ENCODE peak calls at places on chromosomes 3 and 15, in nine cellular contexts. N is breast epithelium, V is aorta, R is trophoblast cell, I is heart left ventricle, S is GM23248, L is suprapubic skin, U is tibial nerve, F is SJSA1. E is an unnamed sample.
A peak's percentile ranks its signal among the peaks of the same experiment; 100 is the strongest.

GRCh38 chr3:67384790-67385397 is 269.5 kb downstream of the SUCLG2 start:
- DNase-seq in L (no peak), S (peak; percentile 52), U (no peak), V (no peak), N (no peak), F (no peak), I (peak; percentile 44), R (peak; percentile 46), E (no peak)

GRCh38 chr3:109731639-109732473 is 394.5 kb upstream of the DPPA4 start:
- DNase-seq in L (no peak), U (peak; percentile 84), R (peak; percentile 42), I (no peak), N (no peak), S (peak; percentile 65), F (no peak), V (no peak), E (no peak)

GRCh38 chr15:70787001-70787400 is 23.6 kb upstream of the UACA start:
- DNase-seq in F (no peak), I (no peak), V (no peak), U (no peak), R (no peak), N (no peak), S (no peak), L (no peak), E (no peak)

GRCh38 chr3:123739754-123740153 is 144.4 kb downstream of the MYLK start:
- DNase-seq in F (peak; percentile 55), V (no peak), S (peak; percentile 89), R (no peak), I (no peak), L (no peak), U (no peak), N (no peak), E (no peak)

GRCh38 chr15:94631608-94632007 is 400.2 kb downstream of the MCTP2 start:
- DNase-seq in V (no peak), R (no peak), U (no peak), F (no peak), I (no peak), N (no peak), L (no peak), S (no peak), E (no peak)

GRCh38 chr3:186110975-186111974 is 2.4 kb upstream of the ETV5 start:
- DNase-seq in S (no peak), L (no peak), N (no peak), R (no peak), U (no peak), V (peak; percentile 62), I (peak; percentile 31), F (no peak), E (no peak)

GRCh38 chr15:61205427-61205826 is 23.7 kb downstream of the RORA start:
- DNase-seq in R (no peak), L (no peak), V (no peak), S (peak; percentile 62), I (no peak), U (no peak), N (no peak), F (no peak), E (no peak)

GRCh38 chr3:130539005-130539404 is 22.0 kb downstream of the COL6A6 start:
- DNase-seq in V (no peak), L (no peak), I (no peak), F (no peak), R (peak; percentile 38), U (peak; percentile 13), N (no peak), S (peak; percentile 63), E (no peak)

GRCh38 chr3:187491371-187491770 is 123.2 kb downstream of the RTP4 start:
- DNase-seq in U (no peak), V (no peak), R (no peak), L (no peak), F (no peak), N (no peak), I (no peak), S (no peak), E (no peak)

GRCh38 chr15:62895905-62896316 is 146.6 kb upstream of the TPM1 start:
- DNase-seq in F (no peak), N (no peak), L (no peak), U (no peak), V (no peak), R (no peak), S (peak; percentile 80), I (no peak), E (no peak)

GRCh38 chr3:100396967-100397366 is 3.9 kb downstream of the TOMM70 start:
- DNase-seq in L (no peak), R (no peak), U (no peak), V (no peak), I (no peak), F (no peak), S (peak; percentile 11), N (no peak), E (no peak)

GRCh38 chr3:37064747-37065146 is 71.4 kb downstream of the MLH1 start:
- DNase-seq in L (no peak), N (no peak), V (no peak), R (no peak), U (no peak), S (peak; percentile 62), I (no peak), F (no peak), E (no peak)

GRCh38 chr15:33154366-33155166 is 39.9 kb downstream of the FMN1 start:
- DNase-seq in R (peak; percentile 57), I (peak; percentile 46), F (no peak), V (peak; percentile 83), N (peak; percentile 32), S (peak; percentile 74), U (peak; percentile 68), L (no peak), E (peak; percentile 38)

GRCh38 chr15:35427091-35427490 is 118.9 kb downstream of the DPH6 start:
- DNase-seq in I (no peak), F (no peak), V (no peak), L (no peak), U (no peak), N (no peak), R (no peak), S (peak; percentile 66), E (peak; percentile 51)

GRCh38 chr15:42974202-42974862 is 53.8 kb upstream of the TTBK2 start:
- DNase-seq in V (no peak), L (no peak), U (no peak), R (no peak), S (no peak), F (no peak), I (no peak), N (no peak), E (no peak)
- H3K36me3 ChIP-seq in V (no peaks in the 10 kb centered on the region), L (peaks cover 84% of the 10 kb centered on the region), U (no peaks in the 10 kb centered on the region), R (peaks cover 13% of the 10 kb centered on the region), S (peaks cover 51% of the 10 kb centered on the region), F (peaks cover 57% of the 10 kb centered on the region), I (no peaks in the 10 kb centered on the region), N (no peaks in the 10 kb centered on the region), E (no peaks in the 10 kb centered on the region)

GRCh38 chr3:52690560-52690959 is 4.7 kb downstream of the GNL3 start:
- DNase-seq in N (no peak), R (no peak), I (no peak), L (no peak), S (no peak), F (no peak), V (no peak), U (no peak), E (no peak)

GRCh38 chr3:52685705-52686691 is at the start of the genes GNL3 and PBRM1:
- DNase-seq in F (peak; percentile 89), L (peak; percentile 94), N (peak; percentile 92), R (peak; percentile 93), I (peak; percentile 95), S (peak; percentile 99), U (peak; percentile 86), V (peak; percentile 97), E (peak; percentile 91)

GRCh38 chr3:52689151-52689550 is 3.3 kb downstream of the GNL3 start:
- DNase-seq in N (no peak), L (no peak), I (no peak), V (no peak), S (no peak), U (no peak), R (no peak), F (no peak), E (no peak)

GRCh38 chr3:52685285-52685704 is 418 bp downstream of the PBRM1 start:
- DNase-seq in F (peak; percentile 61), L (peak; percentile 85), N (peak; percentile 68), R (peak; percentile 88), I (peak; percentile 84), S (peak; percentile 91), U (peak; percentile 52), V (peak; percentile 84), E (peak; percentile 83)

DNA sequence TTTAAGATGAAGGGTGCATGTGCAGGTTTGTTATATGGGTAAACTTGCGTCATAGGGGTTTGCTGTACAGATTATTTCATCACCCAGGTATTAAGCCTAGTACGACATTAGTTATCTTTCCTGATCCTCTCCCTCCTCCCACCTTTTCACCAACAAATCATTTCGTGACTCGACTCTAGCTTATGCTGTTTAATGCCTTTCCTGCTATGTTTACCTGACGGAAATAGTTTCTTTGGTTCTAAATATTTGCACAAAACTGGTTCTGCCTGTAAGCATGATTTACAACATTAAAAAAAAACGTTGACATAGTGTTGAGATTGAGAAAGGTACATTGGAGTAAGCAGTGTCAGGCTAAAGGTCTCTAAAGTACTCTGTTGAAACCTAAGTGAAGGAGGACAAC is 2.4 kb downstream of the GNL3 start:
- DNase-seq in L (no peak), I (no peak), N (no peak), V (no peak), S (no peak), U (no peak), F (no peak), R (no peak), E (no peak)
- H3K36me3 ChIP-seq in L (peaks cover 61% of the 10 kb centered on the region), I (peaks cover 5% of the 10 kb centered on the region), N (no peaks in the 10 kb centered on the region), V (peaks cover 10% of the 10 kb centered on the region), S (peaks cover 65% of the 10 kb centered on the region), U (peaks cover 38% of the 10 kb centered on the region), F (peaks cover 79% of the 10 kb centered on the region), R (peaks cover 23% of the 10 kb centered on the region), E (peaks cover 60% of the 10 kb centered on the region)

DNA sequence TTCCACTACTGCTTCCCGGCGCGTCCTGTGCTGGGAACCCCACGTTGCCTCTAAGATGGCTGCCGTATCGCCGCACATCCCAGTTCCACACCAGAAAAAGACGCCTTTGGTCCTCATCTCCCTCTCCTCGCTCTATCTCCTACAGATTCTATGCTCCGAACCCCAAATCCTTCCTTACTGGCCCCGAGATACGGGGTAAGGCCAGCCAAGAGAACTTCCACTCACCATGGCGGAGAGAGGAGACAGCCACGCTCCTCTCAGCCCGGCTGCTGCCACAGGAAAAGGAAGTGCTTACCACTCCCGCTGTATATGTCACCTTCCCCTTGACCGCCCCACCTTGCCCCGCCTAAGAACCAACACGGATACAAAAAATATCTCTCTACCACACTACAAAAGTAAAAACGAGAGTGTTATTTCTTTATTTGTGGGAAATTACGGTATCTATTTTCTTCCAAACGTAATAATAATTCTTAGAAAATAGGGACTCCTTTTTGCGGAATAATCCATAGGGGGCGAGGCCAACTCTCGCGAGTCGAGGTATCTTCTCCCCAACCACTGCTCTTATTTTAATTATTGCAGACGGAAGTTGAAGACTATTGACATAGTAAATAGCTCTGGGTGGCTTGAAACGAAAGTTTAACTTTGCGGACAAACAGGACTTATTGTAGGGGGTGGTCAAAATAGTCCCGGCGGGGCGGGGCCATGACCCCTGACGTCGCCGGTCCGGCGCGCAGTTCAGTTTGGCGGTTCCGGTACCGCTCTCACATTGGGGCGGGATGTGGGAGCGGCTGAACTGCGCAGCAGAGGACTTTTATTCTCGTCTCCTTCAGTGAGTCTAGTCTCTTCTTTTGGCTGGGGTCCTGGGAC is at the start of the genes RPL4 and ZWILCH:
- DNase-seq in F (peak; percentile 83), N (peak; percentile 62), S (peak; percentile 89), V (peak; percentile 84), I (peak; percentile 82), R (peak; percentile 78), U (peak; percentile 69), L (peak; percentile 92), E (peak; percentile 84)
- H3K36me3 ChIP-seq in F (peaks cover 69% of the 10 kb centered on the region), N (peaks cover 5% of the 10 kb centered on the region), S (peaks cover 37% of the 10 kb centered on the region), V (no peaks in the 10 kb centered on the region), I (no peaks in the 10 kb centered on the region), R (peaks cover 13% of the 10 kb centered on the region), U (peaks cover 18% of the 10 kb centered on the region), L (peaks cover 31% of the 10 kb centered on the region), E (peaks cover 40% of the 10 kb centered on the region)

GRCh38 chr15:68220967-68221366 is 8.6 kb downstream of the CLN6 start:
- DNase-seq in F (no peak), U (no peak), L (peak; percentile 9), R (no peak), I (peak; percentile 5), V (no peak), N (peak; percentile 2), S (no peak), E (no peak)
- H3K36me3 ChIP-seq in F (peaks cover 30% of the 10 kb centered on the region), U (no peaks in the 10 kb centered on the region), L (peaks cover 9% of the 10 kb centered on the region), R (peaks cover 5% of the 10 kb centered on the region), I (no peaks in the 10 kb centered on the region), V (no peaks in the 10 kb centered on the region), N (no peaks in the 10 kb centered on the region), S (no peaks in the 10 kb centered on the region), E (no peaks in the 10 kb centered on the region)